ENCODE peak calls at places on chromosomes 16 and 17, in six cellular contexts. One of them, this sample, is unnamed. For H3F3A, the result is how much of the 10 kb centered on the place peaks cover.

GRCh38 chr17:66661411-66661843 is 173.5 kb upstream of the CACNG5 start:
- DNase-seq in neural progenitor cell: no peak
- DNase-seq in GM23338: no peak
- DNase-seq in MM.1S: no peak
- DNase-seq in GM23248: peak
- DNase-seq in PC-3: peak
- DNase-seq in this sample: peak

GRCh38 chr17:27755706-27756466 is 44.4 kb downstream of the NOS2 start:
- DNase-seq in neural progenitor cell: no peak
- DNase-seq in PC-3: no peak
- DNase-seq in MM.1S: no peak
- DNase-seq in GM23338: no peak
- DNase-seq in GM23248: no peak
- DNase-seq in this sample: no peak

GRCh38 chr17:35892091-35892637 is 12.0 kb upstream of the CCL5 start:
- DNase-seq in MM.1S: no peak
- DNase-seq in neural progenitor cell: no peak
- DNase-seq in PC-3: no peak
- DNase-seq in GM23248: no peak
- DNase-seq in GM23338: peak
- DNase-seq in this sample: no peak

GRCh38 chr17:10875984-10876555 is 38.2 kb upstream of the PIRT start:
- DNase-seq in GM23248: peak
- DNase-seq in neural progenitor cell: peak
- DNase-seq in GM23338: peak
- DNase-seq in PC-3: peak
- DNase-seq in MM.1S: peak
- DNase-seq in this sample: peak

GRCh38 chr16:56643080-56643778 is 4.8 kb downstream of the MT1A start:
- DNase-seq in GM23248: peak
- DNase-seq in PC-3: peak
- DNase-seq in neural progenitor cell: peak
- DNase-seq in GM23338: peak
- DNase-seq in MM.1S: peak
- DNase-seq in this sample: peak

GRCh38 chr17:17354560-17355357 is 51.6 kb downstream of the NT5M start:
- DNase-seq in GM23338: peak
- DNase-seq in GM23248: peak
- DNase-seq in MM.1S: peak
- DNase-seq in PC-3: peak
- DNase-seq in neural progenitor cell: peak
- DNase-seq in this sample: no peak

GRCh38 chr17:73480740-73481139 is 163.5 kb downstream of the SDK2 start:
- DNase-seq in neural progenitor cell: no peak
- DNase-seq in PC-3: no peak
- DNase-seq in GM23248: no peak
- DNase-seq in MM.1S: no peak
- DNase-seq in GM23338: no peak
- DNase-seq in this sample: no peak

GRCh38 chr17:50625032-50625871 is 9.4 kb upstream of the ABCC3 start:
- DNase-seq in neural progenitor cell: no peak
- DNase-seq in MM.1S: no peak
- DNase-seq in PC-3: no peak
- DNase-seq in GM23338: no peak
- DNase-seq in GM23248: no peak
- DNase-seq in this sample: no peak

GRCh38 chr17:58564971-58565370 is 50.5 kb upstream of the MTMR4 start:
- DNase-seq in MM.1S: no peak
- DNase-seq in GM23338: no peak
- DNase-seq in GM23248: no peak
- DNase-seq in PC-3: no peak
- DNase-seq in neural progenitor cell: no peak
- DNase-seq in this sample: no peak

GRCh38 chr16:4500283-4500682 is 24.1 kb downstream of the HMOX2 start:
- DNase-seq in GM23338: no peak
- DNase-seq in MM.1S: no peak
- DNase-seq in PC-3: peak
- DNase-seq in neural progenitor cell: no peak
- DNase-seq in GM23248: peak
- DNase-seq in this sample: peak

GRCh38 chr16:65117701-65118448 is 4.0 kb downstream of the CDH11 start:
- DNase-seq in neural progenitor cell: peak
- DNase-seq in GM23248: peak
- DNase-seq in GM23338: peak
- DNase-seq in MM.1S: peak
- DNase-seq in PC-3: peak
- DNase-seq in this sample: peak

GRCh38 chr16:31420037-31420436 is 8.1 kb downstream of the COX6A2 start:
- DNase-seq in neural progenitor cell: no peak
- DNase-seq in PC-3: no peak
- DNase-seq in GM23338: no peak
- DNase-seq in MM.1S: no peak
- DNase-seq in GM23248: no peak
- DNase-seq in this sample: no peak

GRCh38 chr16:49491736-49492089 is 118.1 kb downstream of the C16orf78 start:
- DNase-seq in GM23338: peak
- DNase-seq in GM23248: no peak
- DNase-seq in neural progenitor cell: peak
- DNase-seq in MM.1S: peak
- DNase-seq in PC-3: peak
- DNase-seq in this sample: no peak

GRCh38 chr17:81528651-81529436 is 667 bp downstream of the FSCN2 start:
- DNase-seq in GM23338: no peak
- DNase-seq in neural progenitor cell: no peak
- DNase-seq in PC-3: peak
- DNase-seq in GM23248: no peak
- DNase-seq in MM.1S: no peak
- DNase-seq in this sample: peak

GRCh38 chr17:50064253-50064991 is 8.5 kb downstream of the ITGA3 start:
- DNase-seq in PC-3: peak
- DNase-seq in neural progenitor cell: no peak
- DNase-seq in GM23338: peak
- DNase-seq in MM.1S: no peak
- DNase-seq in GM23248: peak
- DNase-seq in this sample: peak

GRCh38 chr16:75764154-75764768 is 38.0 kb upstream of the CPHXL start:
- DNase-seq in neural progenitor cell: peak
- DNase-seq in GM23248: peak
- DNase-seq in PC-3: peak
- DNase-seq in MM.1S: peak
- DNase-seq in GM23338: peak
- DNase-seq in this sample: peak

GRCh38 chr16:49918257-49918656 is 62.3 kb upstream of the ZNF423 start:
- DNase-seq in neural progenitor cell: no peak
- DNase-seq in PC-3: no peak
- DNase-seq in GM23338: peak
- DNase-seq in GM23248: no peak
- DNase-seq in MM.1S: no peak
- DNase-seq in this sample: no peak

GRCh38 chr16:50121278-50121677 is 31.8 kb upstream of the TENT4B start:
- DNase-seq in MM.1S: peak
- DNase-seq in PC-3: no peak
- DNase-seq in GM23338: no peak
- DNase-seq in neural progenitor cell: no peak
- DNase-seq in GM23248: no peak
- DNase-seq in this sample: no peak

GRCh38 chr17:21689604-21690003 is 2.7 kb upstream of the KCNJ18 start:
- DNase-seq in GM23338: no peak
- DNase-seq in GM23248: peak
- DNase-seq in MM.1S: no peak
- DNase-seq in neural progenitor cell: no peak
- DNase-seq in PC-3: peak
- DNase-seq in this sample: peak

GRCh38 chr17:81999975-82000802 is 22.5 kb downstream of the CENPX start:
- DNase-seq in GM23338: peak
- DNase-seq in neural progenitor cell: no peak
- DNase-seq in MM.1S: no peak
- DNase-seq in PC-3: no peak
- DNase-seq in GM23248: no peak
- DNase-seq in this sample: no peak

GRCh38 chr17:13544292-13544691 is 57.4 kb downstream of the HS3ST3A1 start:
- DNase-seq in GM23248: peak
- DNase-seq in neural progenitor cell: no peak
- DNase-seq in PC-3: peak
- DNase-seq in GM23338: no peak
- DNase-seq in MM.1S: no peak
- DNase-seq in this sample: no peak

GRCh38 chr16:85863384-85863774 is 35.6 kb upstream of the IRF8 start:
- DNase-seq in PC-3: no peak
- DNase-seq in MM.1S: no peak
- DNase-seq in GM23338: no peak
- DNase-seq in GM23248: peak
- DNase-seq in neural progenitor cell: no peak
- DNase-seq in this sample: no peak

GRCh38 chr16:77330332-77331043 is 104.3 kb downstream of the ADAMTS18 start:
- DNase-seq in GM23248: no peak
- DNase-seq in GM23338: no peak
- DNase-seq in neural progenitor cell: peak
- DNase-seq in MM.1S: no peak
- DNase-seq in PC-3: no peak
- DNase-seq in this sample: no peak
- TF ChIP-seq EZH2 in GM23248: no peak
- TF ChIP-seq EZH2 in GM23338: no peak
- TF ChIP-seq EZH2 in neural progenitor cell: no peak
- TF ChIP-seq EZH2 in MM.1S: no peak
- TF ChIP-seq EZH2 in PC-3: no peak
- TF ChIP-seq EZH2 in this sample: no peak

GRCh38 chr17:31310260-31310659 is 3.6 kb downstream of the EVI2B start:
- DNase-seq in GM23248: no peak
- DNase-seq in MM.1S: peak
- DNase-seq in neural progenitor cell: no peak
- DNase-seq in GM23338: no peak
- DNase-seq in PC-3: no peak
- DNase-seq in this sample: no peak

GRCh38 chr17:31308935-31309334 is 4.9 kb downstream of the EVI2B start:
- DNase-seq in GM23338: no peak
- DNase-seq in GM23248: no peak
- DNase-seq in neural progenitor cell: no peak
- DNase-seq in MM.1S: no peak
- DNase-seq in PC-3: no peak
- DNase-seq in this sample: no peak

GRCh38 chr17:31309525-31309924 is 4.3 kb downstream of the EVI2B start:
- DNase-seq in PC-3: no peak
- DNase-seq in GM23248: no peak
- DNase-seq in MM.1S: peak
- DNase-seq in GM23338: no peak
- DNase-seq in neural progenitor cell: no peak
- DNase-seq in this sample: no peak

GRCh38 chr17:31307640-31308039 is 6.2 kb downstream of the EVI2B start:
- DNase-seq in MM.1S: no peak
- DNase-seq in GM23248: no peak
- DNase-seq in GM23338: no peak
- DNase-seq in PC-3: no peak
- DNase-seq in neural progenitor cell: no peak
- DNase-seq in this sample: no peak

DNA sequence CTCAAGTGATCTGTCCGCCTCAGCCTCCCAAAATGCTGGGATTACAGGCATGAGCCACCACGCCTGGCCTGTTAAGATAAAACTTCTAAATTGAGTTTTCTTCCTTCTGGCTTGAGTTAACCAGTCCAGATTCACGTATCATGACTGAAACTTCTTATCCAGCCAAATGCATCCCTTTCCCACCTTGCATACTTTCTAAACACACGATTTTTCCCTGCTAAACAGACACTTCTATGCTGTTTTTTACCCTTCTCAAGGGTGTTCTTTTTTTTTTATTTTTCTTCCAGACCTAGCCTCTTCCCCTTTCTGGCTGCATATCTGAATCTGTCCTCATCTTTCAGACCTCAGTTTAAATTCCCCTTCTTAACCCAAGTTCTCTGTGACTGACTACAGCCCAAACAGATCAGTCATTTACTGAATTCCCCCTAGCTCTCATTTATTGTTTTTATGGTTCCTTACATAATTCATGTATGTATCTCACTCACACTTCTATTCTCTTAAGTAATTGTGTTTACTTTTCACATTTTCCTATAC is 5.4 kb downstream of the EVI2B start:
- DNase-seq in PC-3: no peak
- DNase-seq in MM.1S: no peak
- DNase-seq in neural progenitor cell: no peak
- DNase-seq in GM23338: no peak
- DNase-seq in GM23248: no peak
- DNase-seq in this sample: no peak
- H3F3A ChIP-seq in PC-3: under half
- H3F3A ChIP-seq in MM.1S: under half
- H3F3A ChIP-seq in neural progenitor cell: under half
- H3F3A ChIP-seq in GM23338: under half
- H3F3A ChIP-seq in GM23248: under half
- H3F3A ChIP-seq in this sample: under half

GRCh38 chr17:4104506-4104905 is 38.3 kb downstream of the ZZEF1 start:
- DNase-seq in neural progenitor cell: no peak
- DNase-seq in PC-3: no peak
- DNase-seq in MM.1S: no peak
- DNase-seq in GM23248: no peak
- DNase-seq in GM23338: no peak
- DNase-seq in this sample: no peak

GRCh38 chr17:4101799-4102405 is 40.9 kb downstream of the ZZEF1 start:
- DNase-seq in neural progenitor cell: no peak
- DNase-seq in PC-3: no peak
- DNase-seq in GM23248: no peak
- DNase-seq in MM.1S: peak
- DNase-seq in GM23338: no peak
- DNase-seq in this sample: no peak

GRCh38 chr17:4101127-4101798 is 41.6 kb downstream of the ZZEF1 start:
- DNase-seq in PC-3: no peak
- DNase-seq in GM23338: no peak
- DNase-seq in GM23248: no peak
- DNase-seq in neural progenitor cell: no peak
- DNase-seq in MM.1S: peak
- DNase-seq in this sample: peak

GRCh38 chr17:4097165-4097960 is 45.5 kb downstream of the ZZEF1 start:
- DNase-seq in GM23338: no peak
- DNase-seq in MM.1S: no peak
- DNase-seq in neural progenitor cell: no peak
- DNase-seq in GM23248: no peak
- DNase-seq in PC-3: no peak
- DNase-seq in this sample: no peak

GRCh38 chr17:4098516-4099209 is 44.2 kb downstream of the ZZEF1 start:
- DNase-seq in MM.1S: no peak
- DNase-seq in PC-3: no peak
- DNase-seq in GM23338: no peak
- DNase-seq in GM23248: no peak
- DNase-seq in neural progenitor cell: no peak
- DNase-seq in this sample: no peak
- H3K27ac ChIP-seq in MM.1S: peak
- H3K27ac ChIP-seq in PC-3: no peak
- H3K27ac ChIP-seq in GM23338: no peak
- H3K27ac ChIP-seq in GM23248: no peak
- H3K27ac ChIP-seq in neural progenitor cell: no peak
- H3K27ac ChIP-seq in this sample: no peak

GRCh38 chr17:78313735-78314648 is 45.9 kb downstream of the SOCS3 start:
- DNase-seq in neural progenitor cell: peak
- DNase-seq in GM23248: peak
- DNase-seq in PC-3: peak
- DNase-seq in MM.1S: peak
- DNase-seq in GM23338: peak
- DNase-seq in this sample: peak
- TF ChIP-seq EZH2 in neural progenitor cell: peak
- TF ChIP-seq EZH2 in GM23248: no peak
- TF ChIP-seq EZH2 in PC-3: no peak
- TF ChIP-seq EZH2 in MM.1S: no peak
- TF ChIP-seq EZH2 in GM23338: no peak
- TF ChIP-seq EZH2 in this sample: no peak

GRCh38 chr16:74691093-74691855 is 9.4 kb downstream of the MLKL start:
- DNase-seq in MM.1S: no peak
- DNase-seq in GM23338: no peak
- DNase-seq in GM23248: peak
- DNase-seq in PC-3: no peak
- DNase-seq in neural progenitor cell: no peak
- DNase-seq in this sample: no peak
- H3F3A ChIP-seq in MM.1S: under half
- H3F3A ChIP-seq in GM23338: under half
- H3F3A ChIP-seq in GM23248: under half
- H3F3A ChIP-seq in PC-3: under half
- H3F3A ChIP-seq in neural progenitor cell: under half
- H3F3A ChIP-seq in this sample: under half